ENCODE peak calls at places on chromosomes 13 and 19, in seven cellular contexts. M is foreskin fibroblast, Y is left ventricle myocardium inferior, U is brain microvascular endothelial cell, P is NCI-H1436, A is NCI-H2171, Q is ELR. O is an unnamed sample.

GRCh38 chr13:42041684-42042035 is 6.8 kb upstream of the DGKH start:
- DNase-seq in M (peak; percentile 68), P (no peak), Q (peak; percentile 83), A (no peak), Y (peak; percentile 50), U (peak; percentile 70), O (peak; percentile 51)

GRCh38 chr13:42048323-42048624 is 174 bp upstream of the DGKH start:
- DNase-seq in Y (no peak), U (no peak), P (no peak), A (no peak), Q (no peak), M (no peak), O (no peak)

GRCh38 chr13:99265823-99266426 is 7.7 kb upstream of the GPR18 start:
- DNase-seq in U (peak; percentile 28), A (no peak), Q (peak; percentile 73), Y (no peak), M (peak; percentile 24), P (peak; percentile 30), O (no peak)

GRCh38 chr13:31945202-31945978 is 86.2 kb upstream of the FRY start:
- DNase-seq in U (peak; percentile 60), A (peak; percentile 63), Y (peak; percentile 66), P (peak; percentile 30), Q (peak; percentile 55), M (peak; percentile 87), O (peak; percentile 70)

GRCh38 chr13:114097893-114098688 is 34.3 kb downstream of the RASA3 start:
- DNase-seq in M (no peak), U (no peak), A (no peak), Q (no peak), Y (no peak), P (no peak), O (no peak)

GRCh38 chr13:62305758-62306157 is 890.1 kb upstream of the PCDH20 start:
- DNase-seq in Y (no peak), M (no peak), P (no peak), Q (no peak), A (no peak), U (no peak), O (no peak)

GRCh38 chr19:52226652-52227051 is 36.8 kb downstream of the PPP2R1A start:
- DNase-seq in U (no peak), P (no peak), Q (no peak), M (no peak), Y (no peak), A (no peak), O (no peak)

GRCh38 chr19:47670736-47671135 is 42.5 kb upstream of the EHD2 start:
- DNase-seq in Y (no peak), A (no peak), U (no peak), Q (no peak), P (peak; percentile 5), M (no peak), O (no peak)

GRCh38 chr19:32651729-32652140 is 23.2 kb downstream of the ANKRD27 start:
- DNase-seq in A (no peak), Q (no peak), M (no peak), Y (peak; percentile 55), P (no peak), U (peak; percentile 23), O (no peak)

GRCh38 chr13:108742681-108743080 is 113.3 kb downstream of the MYO16 start:
- DNase-seq in Y (no peak), P (no peak), M (no peak), A (no peak), U (no peak), Q (no peak), O (no peak)

GRCh38 chr13:71864094-71864980 is 2.7 kb downstream of the DACH1 start:
- DNase-seq in P (peak; percentile 56), Q (peak; percentile 29), M (no peak), Y (peak; percentile 56), U (peak; percentile 0), A (peak; percentile 84), O (peak; percentile 79)

GRCh38 chr13:32881074-32881791 is 135.0 kb upstream of the KL start:
- DNase-seq in P (no peak), M (peak; percentile 18), U (peak; percentile 35), A (no peak), Y (no peak), Q (peak; percentile 43), O (no peak)

GRCh38 chr13:30371649-30372265 is 50.5 kb upstream of the UBE2L5 start:
- DNase-seq in P (peak; percentile 44), A (peak; percentile 74), U (peak; percentile 57), Y (no peak), M (peak; percentile 45), Q (peak; percentile 65), O (no peak)

GRCh38 chr19:1531587-1531986 is 7.7 kb downstream of the PLK5 start:
- DNase-seq in P (no peak), M (no peak), A (no peak), Y (no peak), U (no peak), Q (no peak), O (no peak)

GRCh38 chr13:109228211-109228610 is 558.2 kb downstream of the IRS2 start:
- DNase-seq in Y (no peak), Q (no peak), A (no peak), P (no peak), M (no peak), U (no peak), O (no peak)

GRCh38 chr19:10378124-10378523 is 2.2 kb downstream of the TYK2 start:
- DNase-seq in U (no peak), M (no peak), P (no peak), A (no peak), Q (no peak), Y (no peak), O (no peak)

GRCh38 chr13:39946769-39947168 is 291.3 kb downstream of the COG6 start:
- DNase-seq in U (no peak), A (no peak), Q (no peak), Y (no peak), P (no peak), M (no peak), O (no peak)

GRCh38 chr13:51000058-51000457 is 90.5 kb downstream of the RNASEH2B start:
- DNase-seq in Y (no peak), P (no peak), U (no peak), M (no peak), Q (no peak), A (no peak), O (no peak)